ENCODE peak calls at places on chromosomes 5 and 9, in ten cellular contexts. W is stimulated activated CD4-positive, alpha-beta T cell treated with anti-CD3 and anti-CD28 coated beads, Interleukin-12 subunit alpha, Interleukin-12 subunit beta, amount 100 ng/mL, for 4 hours; T is thyroid gland; U is fibroblast of lung; Q is AG04450; I is H54; F is foreskin fibroblast; P is NB4; N is H7; J is cardiac muscle cell. Z is an unnamed sample.

GRCh38 chr5:83589786-83590185 is 118.2 kb downstream of the VCAN start:
- DNase-seq in W (no peak), T (no peak), U (no peak), Q (no peak), I (no peak), F (no peak), P (no peak), N (no peak), J (no peak), Z (no peak)

GRCh38 chr9:75960561-75960960 is 70.1 kb downstream of the PCSK5 start:
- DNase-seq in W (no peak), T (no peak), U (no peak), Q (no peak), I (no peak), F (no peak), P (no peak), N (no peak), J (no peak), Z (no peak)

GRCh38 chr9:93473411-93473810 is 20.0 kb upstream of the FAM120AOS start:
- DNase-seq in W (no peak), T (no peak), U (peak; percentile 17), Q (no peak), I (no peak), F (peak; percentile 72), P (no peak), N (no peak), J (peak; percentile 63), Z (no peak)

GRCh38 chr5:124514966-124515365 is 231.5 kb downstream of the ZNF608 start:
- DNase-seq in W (no peak), T (no peak), U (no peak), Q (no peak), I (no peak), F (no peak), P (no peak), N (no peak), J (no peak), Z (no peak)

GRCh38 chr9:126761274-126761673 is 43.6 kb upstream of the ZBTB43 start:
- DNase-seq in W (no peak), T (no peak), U (no peak), Q (no peak), I (no peak), F (no peak), P (no peak), N (no peak), J (no peak), Z (no peak)

GRCh38 chr9:29668732-29669131 is 2095.5 kb upstream of the C9orf72 start:
- DNase-seq in W (no peak), T (no peak), U (no peak), Q (no peak), I (no peak), F (no peak), P (no peak), N (no peak), J (no peak), Z (no peak)

GRCh38 chr9:132155514-132155913 is 6.3 kb upstream of the NTNG2 start:
- DNase-seq in W (no peak), T (no peak), U (no peak), Q (no peak), I (no peak), F (no peak), P (no peak), N (no peak), J (no peak), Z (no peak)

GRCh38 chr5:103450333-103451061 is 112.1 kb downstream of the NUDT12 start:
- DNase-seq in W (no peak), T (no peak), U (peak; percentile 97), Q (peak; percentile 53), I (no peak), F (peak; percentile 73), P (no peak), N (no peak), J (peak; percentile 77), Z (no peak)

GRCh38 chr5:37501152-37501551 is 122.0 kb downstream of the WDR70 start:
- DNase-seq in W (no peak), T (no peak), U (peak; percentile 7), Q (no peak), I (no peak), F (peak; percentile 19), P (no peak), N (no peak), J (peak; percentile 9), Z (no peak)

GRCh38 chr9:79829566-79830347 is 258.0 kb downstream of the TLE4 start:
- DNase-seq in W (no peak), T (no peak), U (no peak), Q (no peak), I (no peak), F (peak; percentile 52), P (no peak), N (no peak), J (no peak), Z (no peak)

GRCh38 chr9:76310577-76310976 is 83.6 kb downstream of the RFK start:
- DNase-seq in W (no peak), T (no peak), U (no peak), Q (no peak), I (no peak), F (no peak), P (no peak), N (no peak), J (no peak), Z (no peak)

GRCh38 chr5:141382469-141383294 is at the start of gene PCDHGA7:
- DNase-seq in W (no peak), T (no peak), U (peak; percentile 48), Q (no peak), I (no peak), F (peak; percentile 77), P (peak; percentile 28), N (no peak), J (peak; percentile 38), Z (no peak)

GRCh38 chr9:13588151-13589043 is 308.9 kb upstream of the MPDZ start:
- DNase-seq in W (no peak), T (no peak), U (no peak), Q (no peak), I (no peak), F (peak; percentile 15), P (no peak), N (no peak), J (peak; percentile 30), Z (no peak)

GRCh38 chr5:851553-851952 is 767 bp upstream of the ZDHHC11 start:
- DNase-seq in W (no peak), T (no peak), U (no peak), Q (no peak), I (no peak), F (no peak), P (no peak), N (no peak), J (no peak), Z (no peak)

GRCh38 chr5:140108093-140109049 is 5.5 kb upstream of the PURA start:
- DNase-seq in W (no peak), T (no peak), U (no peak), Q (no peak), I (no peak), F (peak; percentile 23), P (peak; percentile 44), N (peak; percentile 64), J (no peak), Z (no peak)

GRCh38 chr9:35910613-35911488 is 1.6 kb downstream of the SPAAR start:
- DNase-seq in W (no peak), T (no peak), U (peak; percentile 57), Q (no peak), I (no peak), F (peak; percentile 83), P (peak; percentile 39), N (peak; percentile 75), J (peak; percentile 84), Z (peak; percentile 56)

GRCh38 chr5:128764910-128765309 is 200.4 kb upstream of the SLC27A6 start:
- DNase-seq in W (no peak), T (no peak), U (no peak), Q (no peak), I (no peak), F (peak; percentile 41), P (no peak), N (no peak), J (no peak), Z (no peak)

GRCh38 chr9:14256588-14256987 is 57.4 kb downstream of the NFIB start:
- DNase-seq in W (no peak), T (no peak), U (no peak), Q (no peak), I (no peak), F (no peak), P (no peak), N (no peak), J (peak; percentile 28), Z (no peak)

GRCh38 chr5:159777049-159777448 is 139.2 kb upstream of the ADRA1B start:
- DNase-seq in W (no peak), T (no peak), U (no peak), Q (no peak), I (no peak), F (peak; percentile 34), P (no peak), N (no peak), J (no peak), Z (no peak)

GRCh38 chr9:79929285-79929684 is 357.5 kb downstream of the TLE4 start:
- DNase-seq in W (no peak), T (no peak), U (no peak), Q (no peak), I (no peak), F (no peak), P (no peak), N (no peak), J (no peak), Z (no peak)

GRCh38 chr5:38670878-38671277 is 114.4 kb upstream of the LIFR start:
- DNase-seq in W (no peak), T (peak; percentile 38), U (peak; percentile 20), Q (no peak), I (no peak), F (peak; percentile 54), P (no peak), N (no peak), J (peak; percentile 72), Z (no peak)

GRCh38 chr5:143521891-143522290 is 118.4 kb upstream of the NR3C1 start:
- DNase-seq in W (no peak), T (no peak), U (peak; percentile 52), Q (no peak), I (no peak), F (no peak), P (no peak), N (no peak), J (no peak), Z (no peak)

GRCh38 chr5:66891184-66891925 is 295.2 kb downstream of the MAST4 start:
- DNase-seq in W (no peak), T (peak; percentile 59), U (peak; percentile 18), Q (no peak), I (no peak), F (peak; percentile 28), P (no peak), N (no peak), J (peak; percentile 74), Z (no peak)

GRCh38 chr5:62093981-62094380 is 212.0 kb upstream of the KIF2A start:
- DNase-seq in W (no peak), T (peak; percentile 58), U (peak; percentile 67), Q (no peak), I (peak; percentile 11), F (peak; percentile 42), P (no peak), N (peak; percentile 14), J (no peak), Z (no peak)

GRCh38 chr5:43603535-43604363 is 769 bp downstream of the NNT start:
- DNase-seq in W (peak; percentile 51), T (peak; percentile 86), U (peak; percentile 34), Q (no peak), I (no peak), F (peak; percentile 74), P (peak; percentile 90), N (peak; percentile 60), J (peak; percentile 29), Z (peak; percentile 90)

GRCh38 chr5:129905467-129906176 is 1.4 kb downstream of the CHSY3 start:
- DNase-seq in W (peak; percentile 0), T (peak; percentile 25), U (peak; percentile 32), Q (no peak), I (no peak), F (no peak), P (no peak), N (peak; percentile 61), J (peak; percentile 24), Z (no peak)

GRCh38 chr5:3220638-3221288 is 374.9 kb upstream of the IRX1 start:
- DNase-seq in W (no peak), T (no peak), U (no peak), Q (no peak), I (no peak), F (no peak), P (no peak), N (no peak), J (no peak), Z (no peak)

GRCh38 chr5:6676702-6677101 is 36.5 kb upstream of the TENT4A start:
- DNase-seq in W (no peak), T (no peak), U (peak; percentile 4), Q (no peak), I (peak; percentile 26), F (peak; percentile 27), P (no peak), N (no peak), J (no peak), Z (no peak)